ENCODE peak calls at places on chromosomes 12 and 14, in nine cellular contexts. A, Y, O, P, U, J, W, K and T are unnamed samples.

GRCh38 chr12:104480826-104481457 is 24.2 kb downstream of the CHST11 start:
- DNase-seq in J (no peak), P (peak), Y (no peak), A (no peak), O (peak), U (no peak), K (peak), W (no peak), T (no peak)

GRCh38 chr12:53623986-53624385 is 2.2 kb downstream of the ATF7 start:
- DNase-seq in O (peak), Y (no peak), A (no peak), J (no peak), U (no peak), K (no peak), P (no peak), W (no peak), T (no peak)

GRCh38 chr12:122147514-122148290 is 26.3 kb downstream of the IL31 start:
- DNase-seq in O (no peak), J (no peak), U (no peak), A (no peak), K (no peak), W (no peak), Y (no peak), P (no peak), T (no peak)

GRCh38 chr14:49249022-49249421 is 337.2 kb downstream of the RPS29 start:
- DNase-seq in U (no peak), J (peak), K (no peak), P (no peak), W (no peak), O (no peak), A (no peak), Y (no peak), T (no peak)

GRCh38 chr12:44078273-44078672 is 242.4 kb downstream of the TMEM117 start:
- DNase-seq in J (no peak), W (no peak), U (no peak), A (no peak), Y (no peak), K (peak), P (no peak), O (no peak), T (no peak)

GRCh38 chr12:105861232-105861631 is 277.5 kb downstream of the NUAK1 start:
- DNase-seq in U (no peak), K (no peak), P (no peak), O (no peak), W (no peak), Y (no peak), A (no peak), J (no peak), T (no peak)

GRCh38 chr12:132772551-132772950 is 10.9 kb upstream of the ANKLE2 start:
- DNase-seq in P (peak), O (peak), K (no peak), J (no peak), U (no peak), W (no peak), Y (no peak), A (no peak), T (no peak)

GRCh38 chr12:64219135-64219534 is 3.0 kb downstream of the KICS2 start:
- DNase-seq in P (no peak), W (no peak), Y (no peak), O (no peak), K (no peak), A (no peak), J (no peak), U (no peak), T (no peak)

GRCh38 chr12:98256830-98257229 is 258.6 kb upstream of the TMPO start:
- DNase-seq in W (no peak), O (no peak), P (no peak), K (no peak), Y (no peak), U (no peak), J (no peak), A (no peak), T (no peak)

GRCh38 chr14:30496852-30497251 is 62.1 kb upstream of the G2E3 start:
- DNase-seq in W (no peak), U (no peak), J (no peak), Y (no peak), O (no peak), K (no peak), P (no peak), A (no peak), T (no peak)

GRCh38 chr12:55847603-55848329 is 5.0 kb upstream of the MMP19 start:
- DNase-seq in J (no peak), W (peak), U (peak), O (peak), A (peak), P (peak), K (peak), Y (peak), T (peak)

GRCh38 chr12:51217968-51218606 is at the start of gene POU6F1:
- DNase-seq in J (no peak), A (peak), W (no peak), K (peak), P (peak), Y (peak), U (peak), O (peak), T (peak)

GRCh38 chr12:81095470-81096232 is 17.8 kb downstream of the ACSS3 start:
- DNase-seq in O (no peak), W (no peak), U (no peak), K (no peak), Y (no peak), J (no peak), P (no peak), A (no peak), T (no peak)

GRCh38 chr12:51717325-51717925 is 126.4 kb downstream of the SCN8A start:
- DNase-seq in U (no peak), J (no peak), K (no peak), P (no peak), Y (no peak), O (no peak), W (no peak), A (no peak), T (no peak)

GRCh38 chr14:20679907-20680306 is 4.5 kb upstream of the RNASE4 start:
- DNase-seq in Y (no peak), P (no peak), O (no peak), J (no peak), W (no peak), A (peak), U (peak), K (no peak), T (no peak)

GRCh38 chr14:50978521-50978871 is 34.2 kb upstream of the PYGL start:
- DNase-seq in J (no peak), U (no peak), K (no peak), A (no peak), W (no peak), O (no peak), P (no peak), Y (no peak), T (no peak)

GRCh38 chr12:124345795-124346194 is 50.9 kb downstream of the RFLNA start:
- DNase-seq in O (no peak), P (no peak), U (peak), A (no peak), Y (no peak), K (no peak), W (no peak), J (no peak), T (no peak)

GRCh38 chr12:79420146-79420618 is 270.6 kb downstream of the PAWR start:
- DNase-seq in W (peak), Y (no peak), A (no peak), K (peak), J (peak), O (no peak), U (no peak), P (no peak), T (no peak)

GRCh38 chr12:8914716-8915526 is 612 bp downstream of the PHC1 start:
- DNase-seq in P (peak), U (peak), K (peak), Y (peak), A (peak), J (no peak), O (peak), W (no peak), T (peak)

GRCh38 chr14:89340200-89340667 is 76.8 kb downstream of the FOXN3 start:
- DNase-seq in K (peak), U (no peak), P (no peak), J (no peak), O (no peak), W (peak), Y (no peak), A (no peak), T (no peak)

GRCh38 chr14:37037636-37038387 is 134.6 kb downstream of the SLC25A21 start:
- DNase-seq in A (no peak), U (no peak), W (no peak), O (no peak), K (no peak), J (no peak), Y (no peak), P (no peak), T (no peak)

GRCh38 chr14:55272922-55273321 is 1.7 kb downstream of the FBXO34 start:
- DNase-seq in A (no peak), W (no peak), J (no peak), U (no peak), O (no peak), Y (no peak), K (no peak), P (no peak), T (no peak)

GRCh38 chr12:116113398-116114130 is 163.9 kb downstream of the MED13L start:
- DNase-seq in J (no peak), A (no peak), O (no peak), P (no peak), K (no peak), Y (no peak), W (no peak), U (no peak), T (no peak)

GRCh38 chr14:58772061-58772604 is 134.4 kb downstream of the DACT1 start:
- DNase-seq in K (no peak), P (no peak), J (no peak), Y (no peak), W (no peak), O (no peak), A (no peak), U (no peak), T (no peak)

GRCh38 chr12:93991882-93992415 is 156.4 kb upstream of the PLXNC1 start:
- DNase-seq in W (no peak), P (no peak), A (no peak), J (no peak), O (no peak), K (no peak), U (no peak), Y (no peak), T (no peak)

GRCh38 chr14:99779751-99780150 is 13.5 kb upstream of the EML1 start:
- DNase-seq in O (no peak), K (peak), A (no peak), U (no peak), J (no peak), Y (no peak), W (no peak), P (no peak), T (no peak)

GRCh38 chr12:84362552-84362897 is 550.1 kb downstream of the SLC6A15 start:
- DNase-seq in A (no peak), K (no peak), U (no peak), P (no peak), J (no peak), Y (no peak), O (no peak), W (no peak), T (no peak)

GRCh38 chr12:128402481-128402880 is 135.5 kb downstream of the TMEM132C start:
- DNase-seq in J (no peak), W (no peak), Y (no peak), A (no peak), O (no peak), U (no peak), P (no peak), K (no peak), T (no peak)

GRCh38 chr14:75283884-75284563 is 5.4 kb downstream of the FOS start:
- DNase-seq in K (peak), W (no peak), A (no peak), Y (no peak), P (peak), O (no peak), J (no peak), U (no peak), T (no peak)

GRCh38 chr14:74980746-74981661 is 21.7 kb upstream of the EIF2B2 start:
- DNase-seq in U (no peak), O (peak), A (no peak), W (no peak), J (no peak), Y (no peak), K (no peak), P (no peak), T (no peak)

GRCh38 chr12:304815-305214 is 42.2 kb upstream of the SLC6A13 start:
- DNase-seq in K (no peak), W (no peak), Y (no peak), O (no peak), U (no peak), J (peak), A (no peak), P (no peak), T (no peak)

GRCh38 chr14:74474376-74474775 is 18.7 kb downstream of the NPC2 start:
- DNase-seq in A (no peak), U (no peak), O (peak), Y (no peak), P (no peak), K (no peak), J (no peak), W (no peak), T (no peak)

GRCh38 chr12:62878211-62878610 is 56.7 kb downstream of the PPM1H start:
- DNase-seq in W (no peak), A (no peak), K (no peak), P (no peak), Y (no peak), J (no peak), U (no peak), O (no peak), T (no peak)

GRCh38 chr12:58640314-58640713 is 280.0 kb downstream of the LRIG3 start:
- DNase-seq in W (no peak), K (no peak), U (no peak), Y (no peak), J (no peak), P (no peak), O (no peak), A (no peak), T (no peak)

GRCh38 chr12:64618953-64619590 is 8.8 kb downstream of the RASSF3 start:
- DNase-seq in P (no peak), K (peak), J (no peak), O (no peak), A (no peak), W (no peak), Y (no peak), U (no peak), T (no peak)

GRCh38 chr12:81077686-81078441 is at the start of gene ACSS3:
- DNase-seq in P (peak), J (no peak), K (no peak), U (peak), O (peak), A (peak), Y (no peak), W (no peak), T (peak)

GRCh38 chr12:96347130-96347699 is 53.0 kb downstream of the CDK17 start:
- DNase-seq in A (no peak), O (no peak), J (no peak), U (no peak), K (no peak), P (no peak), W (no peak), Y (no peak), T (no peak)
- H3K4me3 ChIP-seq in A (peak), O (peak), J (no peak), U (no peak), K (no peak), P (peak), W (no peak), Y (peak), T (peak)

GRCh38 chr12:1591029-1591428 is 3.4 kb downstream of the FBXL14 start:
- DNase-seq in W (no peak), O (no peak), P (no peak), A (no peak), K (peak), J (no peak), Y (no peak), U (no peak), T (no peak)

GRCh38 chr12:1587927-1588573 is 6.3 kb downstream of the FBXL14 start:
- DNase-seq in J (no peak), W (no peak), Y (no peak), A (no peak), K (no peak), O (no peak), P (no peak), U (no peak), T (no peak)

GRCh38 chr12:1588574-1588944 is 5.8 kb downstream of the FBXL14 start:
- DNase-seq in P (no peak), O (no peak), J (no peak), U (no peak), A (no peak), W (no peak), Y (no peak), K (no peak), T (no peak)

GRCh38 chr12:1591543-1591942 is 2.8 kb downstream of the FBXL14 start:
- DNase-seq in K (no peak), W (no peak), Y (no peak), A (no peak), J (no peak), O (no peak), P (no peak), U (no peak), T (no peak)

GRCh38 chr12:1590083-1590979 is 4.0 kb downstream of the FBXL14 start:
- DNase-seq in P (no peak), A (no peak), Y (no peak), O (peak), J (no peak), K (peak), U (no peak), W (no peak), T (no peak)
- H3K4me3 ChIP-seq in P (peak), A (no peak), Y (peak), O (peak), J (peak), K (peak), U (no peak), W (peak), T (peak)

GRCh38 chr14:64504310-64504896 is at the start of gene ZBTB1:
- DNase-seq in K (peak), O (peak), Y (peak), P (peak), A (peak), U (peak), W (peak), J (no peak), T (peak)

GRCh38 chr14:64503184-64503433 is 529 bp downstream of the ZBTB25 start:
- DNase-seq in W (no peak), K (no peak), Y (no peak), O (no peak), U (no peak), J (no peak), P (no peak), A (no peak), T (no peak)

GRCh38 chr14:64506751-64507150 is 2.2 kb downstream of the ZBTB1 start:
- DNase-seq in O (no peak), Y (no peak), W (no peak), J (no peak), A (no peak), K (no peak), P (no peak), U (no peak), T (no peak)

GRCh38 chr14:64503434-64504309 is at the start of gene ZBTB25:
- DNase-seq in U (peak), W (peak), J (peak), P (peak), A (peak), Y (peak), K (peak), O (peak), T (peak)

GRCh38 chr14:64504897-64505771 is 564 bp downstream of the ZBTB1 start:
- DNase-seq in W (peak), J (no peak), O (peak), Y (peak), A (peak), U (peak), P (peak), K (peak), T (peak)
- H3K4me3 ChIP-seq in W (peak), J (peak), O (peak), Y (peak), A (peak), U (peak), P (peak), K (peak), T (peak)

GRCh38 chr12:6552140-6552551 is 3.7 kb downstream of the IFFO1 start:
- DNase-seq in W (no peak), U (no peak), J (no peak), Y (no peak), A (no peak), K (no peak), P (no peak), O (peak), T (no peak)

GRCh38 chr12:6550294-6551062 is 5.4 kb downstream of the IFFO1 start:
- DNase-seq in U (no peak), J (no peak), K (no peak), O (no peak), A (no peak), Y (no peak), W (no peak), P (no peak), T (no peak)

GRCh38 chr12:6549379-6550151 is 6.3 kb downstream of the IFFO1 start:
- DNase-seq in U (no peak), W (no peak), A (no peak), O (no peak), Y (no peak), P (no peak), K (no peak), J (no peak), T (no peak)

GRCh38 chr12:6551496-6552139 is 4.2 kb downstream of the IFFO1 start:
- DNase-seq in U (no peak), K (no peak), A (no peak), W (no peak), Y (no peak), O (no peak), P (no peak), J (no peak), T (no peak)

GRCh38 chr12:6551063-6551461 is 4.8 kb downstream of the IFFO1 start:
- DNase-seq in Y (no peak), U (no peak), K (no peak), W (no peak), P (no peak), A (no peak), O (peak), J (no peak), T (no peak)
- H3K4me3 ChIP-seq in Y (peak), U (no peak), K (no peak), W (no peak), P (no peak), A (no peak), O (peak), J (no peak), T (no peak)

DNA sequence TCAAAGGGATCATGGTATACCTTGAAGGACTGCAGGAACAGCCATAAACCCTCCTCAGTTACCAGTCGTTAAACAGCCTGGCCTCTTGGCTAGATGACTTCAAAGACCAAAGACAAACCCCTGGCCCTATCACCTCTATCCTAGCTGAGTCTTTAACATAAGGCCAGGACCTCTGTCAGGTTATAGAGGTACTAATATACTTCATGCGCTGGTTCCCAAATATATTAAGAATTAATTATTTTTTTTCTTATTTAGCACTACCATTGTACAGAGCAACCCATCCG is 459.8 kb downstream of the RAD51B start:
- DNase-seq in J (no peak), Y (no peak), U (no peak), P (no peak), W (no peak), K (no peak), O (no peak), A (no peak), T (no peak)
- H3K4me3 ChIP-seq in J (no peak), Y (no peak), U (no peak), P (no peak), W (no peak), K (no peak), O (no peak), A (no peak), T (no peak)

GRCh38 chr14:98171654-98172053 is 1100.3 kb downstream of the BCL11B start:
- DNase-seq in K (no peak), P (no peak), O (no peak), W (no peak), Y (no peak), U (no peak), A (no peak), J (no peak), T (no peak)
- H3K4me3 ChIP-seq in K (no peak), P (no peak), O (no peak), W (no peak), Y (no peak), U (no peak), A (no peak), J (no peak), T (no peak)